ENCODE peak calls at places on chromosome 5, in nine cellular contexts. One of them, this sample, is unnamed.
A peak's percentile ranks its signal among the peaks of the same experiment; 100 is the strongest.

GRCh38 chr5:141717043-141717442 is 35.0 kb upstream of the ARAP3 start:
- DNase-seq in nephron progenitor cell: no peak
- DNase-seq in foreskin keratinocyte: no peak
- DNase-seq in HFFc6: no peak
- DNase-seq in fibroblast of lung: peak; percentile 1
- DNase-seq in AG04450: no peak
- DNase-seq in Panc1: no peak
- DNase-seq in left ventricle myocardium inferior: no peak
- DNase-seq in fibroblast of pulmonary artery: no peak
- DNase-seq in this sample: peak; percentile 74

GRCh38 chr5:43731573-43731972 is 128.6 kb downstream of the NNT start:
- DNase-seq in foreskin keratinocyte: no peak
- DNase-seq in AG04450: no peak
- DNase-seq in fibroblast of pulmonary artery: no peak
- DNase-seq in nephron progenitor cell: no peak
- DNase-seq in left ventricle myocardium inferior: no peak
- DNase-seq in HFFc6: no peak
- DNase-seq in Panc1: no peak
- DNase-seq in fibroblast of lung: no peak
- DNase-seq in this sample: no peak

GRCh38 chr5:176379881-176380280 is 8.5 kb downstream of the NOP16 start:
- DNase-seq in AG04450: no peak
- DNase-seq in fibroblast of lung: no peak
- DNase-seq in nephron progenitor cell: no peak
- DNase-seq in foreskin keratinocyte: no peak
- DNase-seq in Panc1: no peak
- DNase-seq in HFFc6: no peak
- DNase-seq in left ventricle myocardium inferior: no peak
- DNase-seq in fibroblast of pulmonary artery: no peak
- DNase-seq in this sample: no peak

GRCh38 chr5:71891856-71892255 is 172.8 kb downstream of the CARTPT start:
- DNase-seq in fibroblast of pulmonary artery: peak; percentile 68
- DNase-seq in left ventricle myocardium inferior: peak; percentile 55
- DNase-seq in Panc1: no peak
- DNase-seq in foreskin keratinocyte: peak; percentile 65
- DNase-seq in nephron progenitor cell: no peak
- DNase-seq in fibroblast of lung: peak; percentile 63
- DNase-seq in AG04450: no peak
- DNase-seq in HFFc6: peak; percentile 34
- DNase-seq in this sample: no peak

GRCh38 chr5:179795863-179796833 is 2.4 kb downstream of the LTC4S start:
- DNase-seq in foreskin keratinocyte: peak; percentile 70
- DNase-seq in left ventricle myocardium inferior: peak; percentile 85
- DNase-seq in nephron progenitor cell: peak; percentile 86
- DNase-seq in HFFc6: peak; percentile 73
- DNase-seq in fibroblast of lung: peak; percentile 79
- DNase-seq in AG04450: no peak
- DNase-seq in fibroblast of pulmonary artery: peak; percentile 83
- DNase-seq in Panc1: no peak
- DNase-seq in this sample: peak; percentile 88

GRCh38 chr5:9499498-9499876 is 46.4 kb downstream of the SEMA5A start:
- DNase-seq in left ventricle myocardium inferior: no peak
- DNase-seq in Panc1: no peak
- DNase-seq in HFFc6: no peak
- DNase-seq in AG04450: no peak
- DNase-seq in foreskin keratinocyte: no peak
- DNase-seq in fibroblast of lung: no peak
- DNase-seq in nephron progenitor cell: no peak
- DNase-seq in fibroblast of pulmonary artery: no peak
- DNase-seq in this sample: no peak

GRCh38 chr5:147310059-147310704 is 75.4 kb downstream of the STK32A start:
- DNase-seq in fibroblast of lung: peak; percentile 85
- DNase-seq in nephron progenitor cell: no peak
- DNase-seq in HFFc6: peak; percentile 59
- DNase-seq in foreskin keratinocyte: peak; percentile 47
- DNase-seq in AG04450: no peak
- DNase-seq in Panc1: peak; percentile 59
- DNase-seq in fibroblast of pulmonary artery: peak; percentile 69
- DNase-seq in left ventricle myocardium inferior: peak; percentile 16
- DNase-seq in this sample: peak; percentile 97

GRCh38 chr5:8491254-8491653 is 622.3 kb downstream of the MTRR start:
- DNase-seq in left ventricle myocardium inferior: no peak
- DNase-seq in AG04450: no peak
- DNase-seq in nephron progenitor cell: no peak
- DNase-seq in Panc1: no peak
- DNase-seq in HFFc6: no peak
- DNase-seq in fibroblast of pulmonary artery: peak; percentile 58
- DNase-seq in fibroblast of lung: peak; percentile 29
- DNase-seq in foreskin keratinocyte: no peak
- DNase-seq in this sample: no peak

GRCh38 chr5:218457-219289 is 553 bp downstream of the SDHA start:
- DNase-seq in foreskin keratinocyte: peak; percentile 28
- DNase-seq in left ventricle myocardium inferior: no peak
- DNase-seq in Panc1: no peak
- DNase-seq in fibroblast of lung: peak; percentile 36
- DNase-seq in AG04450: no peak
- DNase-seq in nephron progenitor cell: peak; percentile 54
- DNase-seq in fibroblast of pulmonary artery: peak; percentile 44
- DNase-seq in HFFc6: no peak
- DNase-seq in this sample: peak; percentile 46

GRCh38 chr5:113231653-113232000 is 203.2 kb downstream of the TSSK1B start:
- DNase-seq in fibroblast of pulmonary artery: no peak
- DNase-seq in fibroblast of lung: no peak
- DNase-seq in nephron progenitor cell: no peak
- DNase-seq in HFFc6: no peak
- DNase-seq in left ventricle myocardium inferior: no peak
- DNase-seq in Panc1: no peak
- DNase-seq in foreskin keratinocyte: no peak
- DNase-seq in AG04450: no peak
- DNase-seq in this sample: no peak

GRCh38 chr5:135448796-135449507 is 1.8 kb upstream of the DCANP1 start:
- DNase-seq in AG04450: no peak
- DNase-seq in fibroblast of pulmonary artery: no peak
- DNase-seq in HFFc6: peak; percentile 38
- DNase-seq in nephron progenitor cell: no peak
- DNase-seq in left ventricle myocardium inferior: no peak
- DNase-seq in foreskin keratinocyte: no peak
- DNase-seq in fibroblast of lung: peak; percentile 77
- DNase-seq in Panc1: no peak
- DNase-seq in this sample: no peak

GRCh38 chr5:96297867-96298266 is 135.2 kb downstream of the PCSK1 start:
- DNase-seq in Panc1: no peak
- DNase-seq in nephron progenitor cell: no peak
- DNase-seq in AG04450: peak; percentile 98
- DNase-seq in fibroblast of lung: peak; percentile 96
- DNase-seq in left ventricle myocardium inferior: no peak
- DNase-seq in HFFc6: peak; percentile 89
- DNase-seq in fibroblast of pulmonary artery: peak; percentile 96
- DNase-seq in foreskin keratinocyte: no peak
- DNase-seq in this sample: peak; percentile 92

GRCh38 chr5:51387854-51388320 is 4.6 kb downstream of the ISL1 start:
- DNase-seq in fibroblast of lung: no peak
- DNase-seq in HFFc6: no peak
- DNase-seq in fibroblast of pulmonary artery: no peak
- DNase-seq in left ventricle myocardium inferior: no peak
- DNase-seq in AG04450: no peak
- DNase-seq in nephron progenitor cell: no peak
- DNase-seq in foreskin keratinocyte: peak; percentile 72
- DNase-seq in Panc1: no peak
- DNase-seq in this sample: no peak

GRCh38 chr5:91206734-91207133 is 176.4 kb downstream of the ARRDC3 start:
- DNase-seq in fibroblast of lung: peak; percentile 85
- DNase-seq in left ventricle myocardium inferior: no peak
- DNase-seq in fibroblast of pulmonary artery: peak; percentile 66
- DNase-seq in Panc1: no peak
- DNase-seq in AG04450: no peak
- DNase-seq in foreskin keratinocyte: peak; percentile 65
- DNase-seq in HFFc6: peak; percentile 74
- DNase-seq in nephron progenitor cell: no peak
- DNase-seq in this sample: peak; percentile 51

GRCh38 chr5:43274435-43275114 is 38.6 kb downstream of the HMGCS1 start:
- DNase-seq in HFFc6: no peak
- DNase-seq in Panc1: no peak
- DNase-seq in foreskin keratinocyte: no peak
- DNase-seq in nephron progenitor cell: no peak
- DNase-seq in fibroblast of lung: no peak
- DNase-seq in left ventricle myocardium inferior: no peak
- DNase-seq in fibroblast of pulmonary artery: no peak
- DNase-seq in AG04450: no peak
- DNase-seq in this sample: no peak

GRCh38 chr5:154779105-154779504 is 23.9 kb downstream of the LARP1 start:
- DNase-seq in Panc1: peak; percentile 35
- DNase-seq in AG04450: peak; percentile 69
- DNase-seq in HFFc6: peak; percentile 89
- DNase-seq in fibroblast of lung: peak; percentile 91
- DNase-seq in left ventricle myocardium inferior: no peak
- DNase-seq in foreskin keratinocyte: peak; percentile 83
- DNase-seq in nephron progenitor cell: no peak
- DNase-seq in fibroblast of pulmonary artery: peak; percentile 67
- DNase-seq in this sample: peak; percentile 94

GRCh38 chr5:125560476-125561225 is 814.2 kb upstream of the ZNF608 start:
- DNase-seq in Panc1: no peak
- DNase-seq in AG04450: no peak
- DNase-seq in foreskin keratinocyte: peak; percentile 41
- DNase-seq in nephron progenitor cell: no peak
- DNase-seq in HFFc6: no peak
- DNase-seq in left ventricle myocardium inferior: no peak
- DNase-seq in fibroblast of pulmonary artery: peak; percentile 70
- DNase-seq in fibroblast of lung: peak; percentile 88
- DNase-seq in this sample: no peak

GRCh38 chr5:147327421-147327820 is 92.6 kb downstream of the STK32A start:
- DNase-seq in fibroblast of pulmonary artery: no peak
- DNase-seq in AG04450: no peak
- DNase-seq in left ventricle myocardium inferior: no peak
- DNase-seq in HFFc6: no peak
- DNase-seq in nephron progenitor cell: no peak
- DNase-seq in foreskin keratinocyte: no peak
- DNase-seq in Panc1: no peak
- DNase-seq in fibroblast of lung: no peak
- DNase-seq in this sample: no peak

GRCh38 chr5:142644640-142645361 is 41.1 kb downstream of the FGF1 start:
- DNase-seq in left ventricle myocardium inferior: no peak
- DNase-seq in HFFc6: peak; percentile 99
- DNase-seq in AG04450: peak; percentile 96
- DNase-seq in fibroblast of pulmonary artery: peak; percentile 98
- DNase-seq in nephron progenitor cell: no peak
- DNase-seq in foreskin keratinocyte: peak; percentile 100
- DNase-seq in Panc1: peak; percentile 79
- DNase-seq in fibroblast of lung: peak; percentile 100
- DNase-seq in this sample: peak; percentile 99

GRCh38 chr5:61673007-61673735 is 341.1 kb downstream of the ZSWIM6 start:
- DNase-seq in Panc1: no peak
- DNase-seq in nephron progenitor cell: no peak
- DNase-seq in fibroblast of pulmonary artery: peak; percentile 28
- DNase-seq in HFFc6: peak; percentile 44
- DNase-seq in fibroblast of lung: peak; percentile 73
- DNase-seq in left ventricle myocardium inferior: no peak
- DNase-seq in AG04450: no peak
- DNase-seq in foreskin keratinocyte: peak; percentile 87
- DNase-seq in this sample: peak; percentile 31

GRCh38 chr5:156351423-156351822 is 24.5 kb downstream of the SGCD start:
- DNase-seq in HFFc6: no peak
- DNase-seq in AG04450: no peak
- DNase-seq in fibroblast of lung: no peak
- DNase-seq in left ventricle myocardium inferior: no peak
- DNase-seq in foreskin keratinocyte: no peak
- DNase-seq in nephron progenitor cell: no peak
- DNase-seq in fibroblast of pulmonary artery: no peak
- DNase-seq in Panc1: no peak
- DNase-seq in this sample: no peak

GRCh38 chr5:7325975-7326911 is 69.7 kb upstream of the ADCY2 start:
- DNase-seq in fibroblast of lung: no peak
- DNase-seq in HFFc6: peak; percentile 15
- DNase-seq in fibroblast of pulmonary artery: no peak
- DNase-seq in AG04450: no peak
- DNase-seq in Panc1: no peak
- DNase-seq in left ventricle myocardium inferior: no peak
- DNase-seq in nephron progenitor cell: no peak
- DNase-seq in foreskin keratinocyte: no peak
- DNase-seq in this sample: no peak

GRCh38 chr5:157520911-157521703 is 54.5 kb downstream of the ADAM19 start:
- DNase-seq in AG04450: no peak
- DNase-seq in fibroblast of pulmonary artery: peak; percentile 89
- DNase-seq in fibroblast of lung: peak; percentile 81
- DNase-seq in left ventricle myocardium inferior: peak; percentile 41
- DNase-seq in foreskin keratinocyte: no peak
- DNase-seq in nephron progenitor cell: no peak
- DNase-seq in Panc1: no peak
- DNase-seq in HFFc6: peak; percentile 32
- DNase-seq in this sample: peak; percentile 56
- TF ChIP-seq CTCF in AG04450: no peak
- TF ChIP-seq CTCF in fibroblast of pulmonary artery: peak; percentile 45
- TF ChIP-seq CTCF in fibroblast of lung: peak; percentile 2
- TF ChIP-seq CTCF in left ventricle myocardium inferior: peak; percentile 27
- TF ChIP-seq CTCF in foreskin keratinocyte: no peak
- TF ChIP-seq CTCF in nephron progenitor cell: no peak
- TF ChIP-seq CTCF in Panc1: no peak
- TF ChIP-seq CTCF in HFFc6: peak; percentile 58
- TF ChIP-seq CTCF in this sample: no peak

GRCh38 chr5:168268949-168269943 is 22.2 kb upstream of the WWC1 start:
- DNase-seq in HFFc6: peak; percentile 73
- DNase-seq in left ventricle myocardium inferior: peak; percentile 80
- DNase-seq in AG04450: peak; percentile 60
- DNase-seq in foreskin keratinocyte: peak; percentile 81
- DNase-seq in Panc1: peak; percentile 52
- DNase-seq in fibroblast of pulmonary artery: peak; percentile 86
- DNase-seq in nephron progenitor cell: peak; percentile 96
- DNase-seq in fibroblast of lung: peak; percentile 81
- DNase-seq in this sample: peak; percentile 97
- TF ChIP-seq CTCF in HFFc6: peak; percentile 98
- TF ChIP-seq CTCF in left ventricle myocardium inferior: peak; percentile 88
- TF ChIP-seq CTCF in AG04450: peak; percentile 87
- TF ChIP-seq CTCF in foreskin keratinocyte: peak; percentile 98
- TF ChIP-seq CTCF in Panc1: peak; percentile 88
- TF ChIP-seq CTCF in fibroblast of pulmonary artery: peak; percentile 77
- TF ChIP-seq CTCF in nephron progenitor cell: peak; percentile 85
- TF ChIP-seq CTCF in fibroblast of lung: peak; percentile 81
- TF ChIP-seq CTCF in this sample: peak; percentile 98

DNA sequence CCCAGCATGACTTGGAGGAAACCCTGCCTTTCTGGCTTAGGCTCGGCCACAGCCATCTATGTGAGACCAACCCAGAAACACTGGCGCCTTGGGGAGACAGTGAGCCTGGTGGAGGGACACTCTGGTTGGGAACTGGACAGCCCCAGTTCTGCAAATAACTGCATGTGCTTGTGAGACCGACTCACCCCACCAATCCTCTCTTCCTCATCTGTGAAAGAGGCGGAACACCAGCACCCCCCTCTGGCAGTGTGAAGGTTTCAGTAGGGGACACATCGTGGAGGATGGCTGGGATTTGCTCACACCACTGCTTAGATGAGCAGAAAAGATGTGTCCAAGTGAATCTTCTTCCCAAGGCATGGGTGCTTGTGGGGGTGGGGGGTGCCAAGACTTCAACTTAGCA is 43.4 kb upstream of the N4BP3 start:
- DNase-seq in left ventricle myocardium inferior: no peak
- DNase-seq in Panc1: no peak
- DNase-seq in AG04450: no peak
- DNase-seq in fibroblast of pulmonary artery: peak; percentile 33
- DNase-seq in nephron progenitor cell: peak; percentile 27
- DNase-seq in foreskin keratinocyte: no peak
- DNase-seq in HFFc6: peak; percentile 21
- DNase-seq in fibroblast of lung: no peak
- DNase-seq in this sample: peak; percentile 61
- TF ChIP-seq CTCF in left ventricle myocardium inferior: peak; percentile 33
- TF ChIP-seq CTCF in Panc1: peak; percentile 71
- TF ChIP-seq CTCF in AG04450: peak; percentile 49
- TF ChIP-seq CTCF in fibroblast of pulmonary artery: peak; percentile 43
- TF ChIP-seq CTCF in nephron progenitor cell: no peak
- TF ChIP-seq CTCF in foreskin keratinocyte: peak; percentile 61
- TF ChIP-seq CTCF in HFFc6: peak; percentile 67
- TF ChIP-seq CTCF in fibroblast of lung: peak; percentile 40
- TF ChIP-seq CTCF in this sample: peak; percentile 35

GRCh38 chr5:35487255-35488035 is 130.2 kb upstream of the SPEF2 start:
- DNase-seq in AG04450: no peak
- DNase-seq in fibroblast of pulmonary artery: no peak
- DNase-seq in fibroblast of lung: no peak
- DNase-seq in HFFc6: no peak
- DNase-seq in Panc1: no peak
- DNase-seq in left ventricle myocardium inferior: no peak
- DNase-seq in nephron progenitor cell: no peak
- DNase-seq in foreskin keratinocyte: no peak
- DNase-seq in this sample: no peak
- TF ChIP-seq CTCF in AG04450: no peak
- TF ChIP-seq CTCF in fibroblast of pulmonary artery: no peak
- TF ChIP-seq CTCF in fibroblast of lung: no peak
- TF ChIP-seq CTCF in HFFc6: no peak
- TF ChIP-seq CTCF in Panc1: no peak
- TF ChIP-seq CTCF in left ventricle myocardium inferior: no peak
- TF ChIP-seq CTCF in nephron progenitor cell: no peak
- TF ChIP-seq CTCF in foreskin keratinocyte: no peak
- TF ChIP-seq CTCF in this sample: no peak